ENCODE peak calls at places on chromosomes 7 and 10, in ten cellular contexts. F is heart right ventricle; E is sigmoid colon; N is substantia nigra; I is cardiac muscle cell; K is body of pancreas; A is aorta; U is IMR-90; R is left ventricle myocardium inferior; T is CD4-positive, alpha-beta T cell. O is an unnamed sample.

GRCh38 chr7:148242271-148242801 is 348.2 kb upstream of the C7orf33 start:
- DNase-seq in F (peak), E (no peak), N (no peak), I (peak), K (peak), A (no peak), U (peak), R (no peak), T (no peak), O (peak)

GRCh38 chr10:124744047-124744687 is at the start of gene FAM53B:
- DNase-seq in F (peak), E (peak), N (peak), I (peak), K (peak), A (peak), U (peak), R (peak), T (peak), O (peak)

GRCh38 chr10:117362313-117362712 is 12.9 kb downstream of the PDZD8 start:
- DNase-seq in F (no peak), E (no peak), N (no peak), I (no peak), K (no peak), A (no peak), U (peak), R (no peak), T (no peak), O (no peak)

GRCh38 chr7:494261-494687 is 25.4 kb downstream of the PDGFA start:
- DNase-seq in F (no peak), E (peak), N (no peak), I (no peak), K (peak), A (no peak), U (no peak), R (no peak), T (no peak), O (no peak)

GRCh38 chr10:33519130-33519860 is 184.8 kb upstream of the NRP1 start:
- DNase-seq in F (no peak), E (no peak), N (no peak), I (no peak), K (no peak), A (no peak), U (no peak), R (no peak), T (no peak), O (no peak)

GRCh38 chr10:95290801-95291633 is at the start of gene PDLIM1:
- DNase-seq in F (peak), E (peak), N (no peak), I (peak), K (peak), A (peak), U (peak), R (peak), T (peak), O (peak)

GRCh38 chr7:730501-731439 is 3.7 kb upstream of the PRKAR1B start:
- DNase-seq in F (no peak), E (peak), N (no peak), I (no peak), K (no peak), A (no peak), U (peak), R (no peak), T (no peak), O (no peak)

GRCh38 chr10:119817991-119818888 is 54.4 kb downstream of the MCMBP start:
- DNase-seq in F (peak), E (peak), N (peak), I (peak), K (peak), A (peak), U (peak), R (peak), T (peak), O (peak)

GRCh38 chr10:102342958-102343357 is 52.5 kb upstream of the NFKB2 start:
- DNase-seq in F (no peak), E (no peak), N (no peak), I (no peak), K (no peak), A (no peak), U (peak), R (no peak), T (no peak), O (no peak)

GRCh38 chr7:32395168-32395567 is 95.0 kb downstream of the LSM5 start:
- DNase-seq in F (no peak), E (no peak), N (no peak), I (no peak), K (no peak), A (no peak), U (no peak), R (no peak), T (no peak), O (no peak)

GRCh38 chr10:3494131-3494878 is 290.7 kb downstream of the KLF6 start:
- DNase-seq in F (peak), E (peak), N (no peak), I (no peak), K (no peak), A (peak), U (peak), R (no peak), T (no peak), O (no peak)

GRCh38 chr7:116583653-116584052 is 58.8 kb downstream of the CAV1 start:
- DNase-seq in F (no peak), E (no peak), N (no peak), I (no peak), K (no peak), A (no peak), U (no peak), R (no peak), T (no peak), O (no peak)

GRCh38 chr10:46232666-46233065 is 54.1 kb upstream of the ANTXRL start:
- DNase-seq in F (no peak), E (no peak), N (no peak), I (no peak), K (no peak), A (peak), U (no peak), R (no peak), T (no peak), O (no peak)

GRCh38 chr10:98478430-98479222 is 31.9 kb upstream of the HPS1 start:
- DNase-seq in F (no peak), E (no peak), N (no peak), I (no peak), K (no peak), A (no peak), U (peak), R (no peak), T (no peak), O (no peak)

GRCh38 chr7:147519062-147519461 is 1071.5 kb upstream of the C7orf33 start:
- DNase-seq in F (no peak), E (no peak), N (no peak), I (no peak), K (no peak), A (no peak), U (no peak), R (no peak), T (no peak), O (no peak)

GRCh38 chr10:52491246-52492000 is 177.3 kb downstream of the DKK1 start:
- DNase-seq in F (no peak), E (no peak), N (no peak), I (no peak), K (no peak), A (no peak), U (peak), R (no peak), T (no peak), O (no peak)

GRCh38 chr7:28473567-28474266 is 61.4 kb downstream of the CREB5 start:
- DNase-seq in F (no peak), E (peak), N (no peak), I (no peak), K (no peak), A (no peak), U (no peak), R (peak), T (no peak), O (no peak)

GRCh38 chr10:5081091-5081490 is 13.1 kb upstream of the AKR1C3 start:
- DNase-seq in F (no peak), E (no peak), N (no peak), I (no peak), K (no peak), A (no peak), U (no peak), R (no peak), T (no peak), O (no peak)

GRCh38 chr10:5079306-5079830 is 14.8 kb upstream of the AKR1C3 start:
- DNase-seq in F (no peak), E (no peak), N (no peak), I (no peak), K (no peak), A (no peak), U (no peak), R (no peak), T (no peak), O (no peak)

GRCh38 chr10:5076615-5077014 is 17.6 kb upstream of the AKR1C3 start:
- DNase-seq in F (no peak), E (no peak), N (no peak), I (no peak), K (no peak), A (no peak), U (peak), R (no peak), T (no peak), O (no peak)

GRCh38 chr10:5078781-5079180 is 15.4 kb upstream of the AKR1C3 start:
- DNase-seq in F (no peak), E (no peak), N (no peak), I (no peak), K (peak), A (no peak), U (no peak), R (no peak), T (no peak), O (no peak)

GRCh38 chr10:5079836-5080235 is 14.4 kb upstream of the AKR1C3 start:
- DNase-seq in F (no peak), E (no peak), N (no peak), I (no peak), K (no peak), A (no peak), U (no peak), R (no peak), T (no peak), O (no peak)
- H3K27ac ChIP-seq in F (no peak), E (no peak), N (no peak), I (no peak), K (no peak), A (no peak), U (no peak), R (no peak), T (no peak), O (no peak)

DNA sequence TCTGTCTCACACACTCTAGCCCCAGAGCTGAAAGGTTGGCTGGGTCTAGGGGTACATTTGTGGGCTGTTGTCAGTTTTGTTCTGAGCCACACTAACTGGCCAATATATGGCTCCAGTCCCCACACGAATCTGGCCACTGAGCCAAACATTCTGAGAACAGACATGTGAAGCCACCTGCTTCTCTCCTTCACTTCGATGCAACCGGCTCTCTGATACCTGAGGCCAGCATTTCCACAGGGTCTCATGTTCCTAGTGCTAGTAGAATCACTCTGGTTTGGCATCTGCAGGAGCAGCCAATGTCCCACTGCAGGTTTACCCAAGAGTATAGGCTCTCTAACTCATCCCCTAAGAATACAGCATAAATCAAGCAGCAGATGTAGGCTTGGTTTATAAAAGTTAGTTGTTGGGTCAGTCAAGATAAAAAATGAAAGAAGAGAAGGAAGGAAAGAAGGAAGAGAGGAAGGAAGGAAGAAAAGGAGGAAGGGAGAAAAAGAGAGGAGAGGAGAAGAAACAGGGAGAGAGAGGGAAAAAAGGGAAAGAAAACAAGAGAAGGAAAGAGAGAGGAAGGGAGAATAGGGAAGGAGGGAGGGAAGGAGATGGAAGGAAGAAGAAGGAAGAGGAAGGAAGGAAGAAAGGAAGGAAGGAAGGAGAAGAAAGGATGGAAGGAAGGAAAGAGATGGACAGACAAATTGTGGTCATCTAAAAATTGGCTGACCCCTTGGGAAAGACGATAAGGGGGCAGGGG is 75.1 kb downstream of the STRA8 start:
- DNase-seq in F (no peak), E (no peak), N (no peak), I (no peak), K (no peak), A (no peak), U (no peak), R (no peak), T (no peak), O (no peak)
- H3K27ac ChIP-seq in F (no peak), E (no peak), N (no peak), I (no peak), K (no peak), A (no peak), U (no peak), R (no peak), T (no peak), O (no peak)

DNA sequence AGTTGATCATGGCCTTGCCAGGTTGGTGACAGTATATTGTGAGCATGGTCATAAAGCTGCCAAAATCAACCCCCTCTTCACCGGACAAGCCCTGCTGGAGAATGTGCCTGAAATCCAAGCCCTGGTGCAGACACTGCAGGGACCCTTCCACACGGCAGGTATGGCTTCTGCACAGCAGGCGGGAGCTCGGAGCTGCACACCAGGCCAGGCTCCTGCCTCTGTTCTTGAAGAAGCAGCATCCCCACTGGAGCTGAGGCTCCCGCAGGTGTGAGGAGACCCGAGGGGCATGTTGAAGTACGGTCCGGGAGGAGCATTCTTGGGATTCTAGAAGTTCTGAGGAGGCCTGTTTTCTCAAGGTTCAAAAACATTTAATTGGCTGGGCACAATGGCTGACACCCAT is 12.7 kb downstream of the DHTKD1 start:
- DNase-seq in F (no peak), E (no peak), N (no peak), I (no peak), K (no peak), A (no peak), U (no peak), R (no peak), T (no peak), O (no peak)
- H3K27ac ChIP-seq in F (no peak), E (no peak), N (no peak), I (no peak), K (no peak), A (no peak), U (no peak), R (no peak), T (no peak), O (no peak)

DNA sequence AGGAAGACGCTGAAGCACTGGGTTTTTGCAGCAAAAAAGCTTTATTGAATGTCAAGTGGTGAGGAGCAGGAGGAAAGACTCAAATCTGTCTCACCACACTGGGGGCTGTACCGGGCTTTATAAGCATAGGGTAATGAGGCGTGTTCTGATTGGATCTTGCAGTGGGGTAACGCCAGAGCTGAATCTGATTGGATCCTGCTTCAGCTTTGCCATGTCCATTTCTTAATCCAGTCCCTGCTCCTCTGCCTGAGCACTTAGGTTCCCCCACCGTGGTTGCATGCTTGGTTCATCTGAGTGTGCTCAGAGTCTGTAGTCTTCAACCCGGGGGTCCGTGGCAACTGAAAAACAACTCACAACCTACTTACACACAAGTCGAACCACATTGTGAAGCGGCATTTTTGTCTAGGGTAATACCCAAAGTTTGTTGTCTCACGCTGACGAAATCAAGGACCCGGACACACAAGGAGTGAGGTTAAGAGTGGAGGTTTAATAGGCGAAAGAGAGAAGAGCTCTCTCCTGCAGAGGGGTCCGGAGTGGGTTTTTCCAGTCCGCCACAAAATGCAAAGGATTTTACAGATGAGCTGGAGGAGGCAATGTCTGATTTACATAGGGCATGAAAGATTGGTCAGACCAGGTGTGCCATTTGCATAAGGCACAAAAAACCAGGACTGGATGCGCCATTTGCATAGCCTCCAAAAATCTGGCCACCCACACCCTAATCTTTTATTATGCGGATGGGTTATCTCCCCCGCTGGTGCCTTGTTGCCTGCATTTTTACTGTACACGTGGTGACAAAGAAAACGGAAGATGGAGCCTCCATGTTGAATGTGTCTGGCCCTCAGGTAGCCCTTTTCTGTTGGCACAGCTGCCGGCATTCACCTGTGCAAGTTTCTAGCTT is 641.8 kb upstream of the FOXK1 start:
- DNase-seq in F (no peak), E (no peak), N (no peak), I (no peak), K (no peak), A (peak), U (no peak), R (no peak), T (no peak), O (no peak)
- H3K27ac ChIP-seq in F (no peak), E (no peak), N (no peak), I (no peak), K (no peak), A (no peak), U (no peak), R (no peak), T (no peak), O (no peak)